ENCODE peak calls at places on chromosomes 2 and 18, in seven cellular contexts. O is Panc1; W is IMR-90; U is pancreas; C is CD8-positive, alpha-beta T cell; F is SK-N-SH; G is MG63. V is an unnamed sample.

GRCh38 chr2:119981896-119982295 is 31.0 kb upstream of the EPB41L5 start:
- DNase-seq in U (no peak), F (no peak), C (no peak), G (no peak), O (no peak), W (no peak), V (no peak)

GRCh38 chr2:19901201-19901457 is 654 bp downstream of the TTC32 start:
- DNase-seq in G (no peak), U (no peak), W (no peak), F (no peak), O (no peak), C (no peak), V (no peak)

GRCh38 chr18:45783097-45784075 is 42.1 kb upstream of the SIGLEC15 start:
- DNase-seq in W (peak; percentile 78), U (no peak), C (no peak), F (no peak), O (no peak), G (no peak), V (no peak)

GRCh38 chr18:70322928-70323327 is 34.1 kb downstream of the SOCS6 start:
- DNase-seq in G (peak; percentile 45), U (no peak), W (peak; percentile 65), C (no peak), F (no peak), O (no peak), V (no peak)

GRCh38 chr2:149799296-149799695 is 211.7 kb upstream of the MMADHC start:
- DNase-seq in C (no peak), W (no peak), G (no peak), O (peak; percentile 28), F (peak; percentile 23), U (no peak), V (no peak)

GRCh38 chr18:31741096-31741735 is 19.5 kb downstream of the SLC25A52 start:
- DNase-seq in O (no peak), F (peak; percentile 32), C (peak; percentile 59), W (peak; percentile 36), U (no peak), G (no peak), V (peak; percentile 40)

GRCh38 chr2:61694312-61695274 is 156.4 kb upstream of the XPO1 start:
- DNase-seq in G (peak; percentile 91), W (peak; percentile 75), U (peak; percentile 96), F (peak; percentile 97), O (no peak), C (peak; percentile 82), V (peak; percentile 77)

GRCh38 chr18:61535401-61535800 is 202.2 kb downstream of the CDH20 start:
- DNase-seq in F (no peak), U (no peak), C (no peak), W (no peak), O (no peak), G (no peak), V (no peak)

GRCh38 chr2:200221055-200221692 is 85.3 kb upstream of the SPATS2L start:
- DNase-seq in F (no peak), O (no peak), U (peak; percentile 21), W (no peak), G (no peak), C (no peak), V (no peak)

GRCh38 chr2:99881901-99882591 is 260.3 kb downstream of the AFF3 start:
- DNase-seq in W (peak; percentile 95), C (no peak), U (no peak), O (no peak), F (peak; percentile 47), G (peak; percentile 49), V (no peak)

GRCh38 chr18:57425096-57425495 is 10.1 kb upstream of the ONECUT2 start:
- DNase-seq in G (no peak), U (no peak), F (no peak), W (no peak), O (no peak), C (no peak), V (no peak)
- H3K9me3 ChIP-seq in G (no peaks in the 10 kb centered on the region), U (no peaks in the 10 kb centered on the region), F (no peaks in the 10 kb centered on the region), W (peaks cover 11% of the 10 kb centered on the region), O (no peaks in the 10 kb centered on the region), C (no peaks in the 10 kb centered on the region), V (no peaks in the 10 kb centered on the region)

GRCh38 chr2:190540048-190540447 is 5.5 kb upstream of the NEMP2 start:
- DNase-seq in G (no peak), O (no peak), F (no peak), C (no peak), U (no peak), W (no peak), V (no peak)

GRCh38 chr2:190535586-190535985 is 1.1 kb upstream of the NEMP2 start:
- DNase-seq in G (no peak), W (no peak), U (no peak), F (no peak), O (no peak), C (no peak), V (no peak)

GRCh38 chr2:190535119-190535439 is 557 bp upstream of the NEMP2 start:
- DNase-seq in U (no peak), F (no peak), C (no peak), W (no peak), O (no peak), G (no peak), V (no peak)

GRCh38 chr2:190537765-190538164 is 3.2 kb upstream of the NEMP2 start:
- DNase-seq in C (no peak), G (no peak), O (no peak), F (no peak), U (no peak), W (peak; percentile 24), V (no peak)

DNA sequence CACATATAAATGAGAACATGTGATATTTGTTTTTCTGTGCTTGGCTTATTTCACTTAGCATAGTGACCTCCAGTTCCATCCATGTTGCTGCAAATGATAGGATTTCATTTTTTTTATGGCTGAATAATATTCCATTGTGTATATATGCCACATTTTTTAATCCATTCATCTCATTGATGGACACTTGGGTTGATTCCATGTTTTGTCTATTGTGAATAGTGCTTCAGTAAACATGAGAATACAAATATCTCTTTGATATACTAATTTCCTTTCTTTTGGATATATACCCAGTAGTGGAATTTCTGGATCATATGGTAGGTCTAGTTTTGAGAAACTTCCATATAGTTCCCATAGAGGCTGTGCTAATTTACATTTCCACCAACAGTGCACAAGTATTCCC is 3.7 kb upstream of the NEMP2 start:
- DNase-seq in O (no peak), F (no peak), U (no peak), C (no peak), G (no peak), W (no peak), V (no peak)
- H3K9me3 ChIP-seq in O (peaks cover 11% of the 10 kb centered on the region), F (peaks cover 17% of the 10 kb centered on the region), U (no peaks in the 10 kb centered on the region), C (peaks cover 13% of the 10 kb centered on the region), G (peaks cover 34% of the 10 kb centered on the region), W (peaks cover 5% of the 10 kb centered on the region), V (peaks cover 5% of the 10 kb centered on the region)

GRCh38 chr2:125175415-125175814 is 1150.3 kb downstream of the CNTNAP5 start:
- DNase-seq in U (no peak), C (no peak), O (no peak), G (no peak), W (no peak), F (no peak), V (no peak)
- H3K9me3 ChIP-seq in U (no peaks in the 10 kb centered on the region), C (no peaks in the 10 kb centered on the region), O (no peaks in the 10 kb centered on the region), G (no peaks in the 10 kb centered on the region), W (peaks cover 5% of the 10 kb centered on the region), F (no peaks in the 10 kb centered on the region), V (no peaks in the 10 kb centered on the region)

GRCh38 chr2:234145057-234145456 is 94.6 kb downstream of the SPP2 start:
- DNase-seq in O (no peak), G (no peak), C (no peak), F (no peak), U (no peak), W (no peak), V (no peak)
- H3K9me3 ChIP-seq in O (peaks cover 24% of the 10 kb centered on the region), G (peaks cover 12% of the 10 kb centered on the region), C (no peaks in the 10 kb centered on the region), F (no peaks in the 10 kb centered on the region), U (no peaks in the 10 kb centered on the region), W (peaks cover 13% of the 10 kb centered on the region), V (no peaks in the 10 kb centered on the region)

DNA sequence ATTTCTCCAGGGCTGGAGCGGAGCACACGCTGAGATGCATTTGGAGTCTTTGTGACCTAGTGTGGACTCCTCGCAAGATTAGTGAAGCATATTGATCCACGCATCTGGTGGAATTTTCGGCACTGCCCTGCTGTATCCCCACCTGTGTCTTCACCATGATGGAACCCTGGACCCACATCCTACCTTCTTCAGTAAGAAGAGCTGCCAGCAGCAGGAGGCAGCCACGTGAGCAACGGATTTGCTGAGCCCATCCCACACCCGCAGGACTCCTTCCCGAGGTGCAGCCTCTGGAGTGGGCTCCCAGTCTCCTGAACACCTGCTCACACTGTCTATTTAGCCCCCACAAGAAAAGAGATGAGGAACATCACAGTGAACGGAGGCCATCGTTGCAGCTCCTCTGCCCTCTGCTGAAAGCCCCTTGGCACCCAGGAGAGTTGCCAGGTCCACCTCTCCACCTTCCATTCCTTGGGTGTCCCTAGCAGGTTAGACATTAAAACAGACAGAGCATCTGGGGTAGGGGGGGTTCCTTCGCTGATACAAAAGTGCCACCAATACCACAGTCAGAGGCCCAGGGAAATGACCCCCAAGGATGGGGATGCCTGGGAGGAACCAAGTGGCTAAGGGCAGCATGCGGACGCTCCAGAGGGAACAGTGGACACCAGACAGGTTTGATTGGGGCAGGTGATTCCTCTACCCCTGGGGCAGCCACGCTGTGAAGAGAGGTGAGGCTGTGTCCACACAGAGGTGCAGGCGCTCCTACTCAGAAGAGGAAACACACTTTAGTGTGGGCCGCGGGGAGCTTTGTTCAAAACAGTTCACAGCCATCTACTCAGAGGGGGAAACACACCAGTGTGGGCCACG is 302.8 kb upstream of the SALL3 start:
- DNase-seq in F (no peak), O (no peak), C (no peak), W (no peak), G (no peak), U (no peak), V (no peak)
- H3K9me3 ChIP-seq in F (no peaks in the 10 kb centered on the region), O (no peaks in the 10 kb centered on the region), C (no peaks in the 10 kb centered on the region), W (peaks cover 64% of the 10 kb centered on the region), G (no peaks in the 10 kb centered on the region), U (no peaks in the 10 kb centered on the region), V (no peaks in the 10 kb centered on the region)

GRCh38 chr2:31675485-31675901 is 94.8 kb upstream of the SRD5A2 start:
- DNase-seq in W (no peak), C (no peak), U (no peak), G (no peak), O (no peak), F (no peak), V (no peak)

DNA sequence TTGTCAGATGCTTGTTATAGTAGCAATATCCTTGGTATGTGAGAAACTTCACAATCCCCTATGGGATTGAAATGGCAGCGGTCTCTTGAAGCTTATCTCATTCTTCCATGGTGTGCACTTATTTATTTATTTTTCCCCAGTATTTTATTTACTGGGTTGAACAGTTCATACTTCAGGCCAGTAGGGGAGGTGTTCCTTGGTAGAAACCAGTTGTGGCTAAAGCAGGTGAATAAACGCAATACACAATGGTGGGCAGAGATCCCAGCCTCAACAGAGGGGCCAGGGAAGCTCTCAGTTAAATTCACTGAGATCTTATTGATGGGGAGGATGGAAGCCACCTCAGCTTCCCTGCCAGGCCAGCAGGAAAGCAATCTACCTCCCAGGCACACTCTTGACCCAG is 93.7 kb upstream of the SRD5A2 start:
- DNase-seq in W (no peak), C (no peak), F (no peak), O (no peak), G (no peak), U (no peak), V (no peak)
- H3K9me3 ChIP-seq in W (peaks cover 6% of the 10 kb centered on the region), C (no peaks in the 10 kb centered on the region), F (no peaks in the 10 kb centered on the region), O (no peaks in the 10 kb centered on the region), G (peaks cover 4% of the 10 kb centered on the region), U (no peaks in the 10 kb centered on the region), V (no peaks in the 10 kb centered on the region)

V was measured in naive thymus-derived CD4-positive, alpha-beta T cell.